ENCODE peak calls at places on chromosomes 1 and 21, in five cellular contexts. X is T follicular helper cell, E is psoas muscle, I is progenitor cell of endocrine pancreas, Y is anterior cingulate cortex. G is an unnamed sample.

GRCh38 chr1:44038876-44039657 is 7.8 kb upstream of the SLC6A9 start:
- DNase-seq in E (no peak), I (no peak), X (no peak), Y (no peak), G (no peak)

GRCh38 chr1:33586111-33586510 is 113.7 kb downstream of the ZSCAN20 start:
- DNase-seq in E (no peak), I (no peak), X (no peak), Y (no peak), G (peak; percentile 16)

GRCh38 chr1:113534130-113534817 is 144.0 kb downstream of the MAGI3 start:
- DNase-seq in I (no peak), Y (no peak), X (no peak), E (no peak), G (no peak)

GRCh38 chr1:54944610-54945392 is 35.6 kb upstream of the TMEM61 start:
- DNase-seq in Y (peak; percentile 43), I (peak; percentile 56), X (peak; percentile 35), E (peak; percentile 74), G (peak; percentile 78)

GRCh38 chr21:34204021-34204420 is 130.6 kb downstream of the MRPS6 start:
- DNase-seq in Y (no peak), X (no peak), E (no peak), I (no peak), G (no peak)

GRCh38 chr1:180954766-180955165 is 42.1 kb downstream of the KIAA1614 start:
- DNase-seq in Y (no peak), I (no peak), E (no peak), X (no peak), G (no peak)

GRCh38 chr1:229710746-229711145 is 84.7 kb downstream of the URB2 start:
- DNase-seq in X (no peak), Y (no peak), I (no peak), E (no peak), G (no peak)

GRCh38 chr1:61480273-61480672 is 244.7 kb downstream of the TM2D1 start:
- DNase-seq in E (no peak), Y (no peak), X (no peak), I (no peak), G (no peak)

GRCh38 chr1:174812026-174812425 is 187.7 kb upstream of the CACYBP start:
- DNase-seq in X (no peak), E (no peak), Y (no peak), I (no peak), G (no peak)

GRCh38 chr21:24205317-24205716 is 1402.0 kb downstream of the MRPL39 start:
- DNase-seq in I (no peak), E (no peak), Y (no peak), X (no peak), G (no peak)

GRCh38 chr1:25519624-25520023 is 23.8 kb upstream of the LDLRAP1 start:
- DNase-seq in E (no peak), I (no peak), Y (no peak), X (no peak), G (peak; percentile 42)

GRCh38 chr1:4939266-4939665 is 284.9 kb downstream of the AJAP1 start:
- DNase-seq in X (no peak), I (no peak), Y (no peak), E (no peak), G (no peak)

GRCh38 chr21:35475768-35476167 is 426.7 kb upstream of the RUNX1 start:
- DNase-seq in E (no peak), Y (no peak), I (no peak), X (no peak), G (no peak)

GRCh38 chr1:165891461-165891860 is 64.0 kb downstream of the UCK2 start:
- DNase-seq in E (no peak), X (no peak), Y (no peak), I (no peak), G (no peak)